ENCODE peak calls at places on chromosomes 3 and 15, in four cellular contexts. Y is IMR-90, A is RKO, F is chondrocyte. I is an unnamed sample.

GRCh38 chr3:180409170-180409569 is 192.8 kb upstream of the TTC14 start:
- DNase-seq in Y (no peak), A (peak), F (no peak), I (no peak)

GRCh38 chr3:196666001-196666867 is 26.7 kb downstream of the NRROS start:
- DNase-seq in A (no peak), F (no peak), Y (peak), I (peak)

GRCh38 chr15:57506422-57506821 is 85.3 kb upstream of the MYZAP start:
- DNase-seq in A (no peak), F (no peak), Y (no peak), I (no peak)

GRCh38 chr3:122988507-122988906 is 39.1 kb downstream of the SEMA5B start:
- DNase-seq in Y (no peak), F (no peak), A (no peak), I (no peak)

GRCh38 chr3:143571548-143571947 is 276.7 kb downstream of the SLC9A9 start:
- DNase-seq in F (no peak), Y (no peak), A (no peak), I (peak)

GRCh38 chr3:134992586-134992985 is 197.5 kb downstream of the EPHB1 start:
- DNase-seq in A (no peak), F (no peak), Y (no peak), I (no peak)

GRCh38 chr3:53845103-53845880 is 927 bp downstream of the CHDH start:
- DNase-seq in Y (peak), A (peak), F (no peak), I (no peak)

GRCh38 chr15:85748176-85748575 is 46.5 kb downstream of the KLHL25 start:
- DNase-seq in F (no peak), A (no peak), Y (no peak), I (no peak)

GRCh38 chr3:175266993-175267960 is 408.1 kb downstream of the NAALADL2 start:
- DNase-seq in A (no peak), Y (peak), F (no peak), I (peak)

GRCh38 chr3:190265795-190266194 is 56.5 kb downstream of the CLDN1 start:
- DNase-seq in F (no peak), A (no peak), Y (peak), I (peak)

GRCh38 chr3:108342829-108343478 is 46.6 kb downstream of the HHLA2 start:
- DNase-seq in A (peak), F (no peak), Y (peak), I (no peak)

GRCh38 chr15:73921257-73921890 is 4.9 kb upstream of the LOXL1 start:
- DNase-seq in Y (no peak), F (no peak), A (no peak), I (no peak)